ENCODE peak calls at places on chromosomes 16 and 17, in eight cellular contexts. Q, Y, V, U, G, E, B and A are unnamed samples.
A peak's percentile ranks its signal among the peaks of the same experiment; 100 is the strongest.

GRCh38 chr16:49688298-49688697 is 167.6 kb downstream of the ZNF423 start:
- DNase-seq in Q (no peak), Y (no peak), G (no peak), U (no peak), B (no peak), V (no peak), E (no peak), A (no peak)

GRCh38 chr17:48441231-48441711 is 11.3 kb upstream of the SKAP1 start:
- DNase-seq in Q (peak; percentile 69), B (no peak), V (no peak), U (peak; percentile 98), Y (no peak), E (no peak), G (no peak), A (no peak)

GRCh38 chr16:88194397-88195020 is 188.2 kb upstream of the ZNF469 start:
- DNase-seq in E (peak; percentile 85), B (no peak), Y (no peak), G (peak; percentile 39), V (no peak), U (peak; percentile 58), Q (no peak), A (no peak)

GRCh38 chr16:3144331-3144881 is 9.6 kb downstream of the ZNF213 start:
- DNase-seq in E (no peak), Y (no peak), V (no peak), Q (no peak), B (no peak), U (no peak), G (no peak), A (no peak)

GRCh38 chr17:48134912-48135480 is 27.4 kb downstream of the SNX11 start:
- DNase-seq in G (no peak), Q (peak; percentile 10), B (no peak), U (peak; percentile 47), Y (no peak), V (no peak), E (no peak), A (no peak)

GRCh38 chr16:83806036-83806435 is 1.7 kb upstream of the HSBP1 start:
- DNase-seq in V (no peak), E (no peak), Y (no peak), Q (peak; percentile 65), G (no peak), U (peak; percentile 75), B (no peak), A (no peak)

GRCh38 chr16:72837846-72838661 is 209.9 kb downstream of the ZFHX3 start:
- DNase-seq in E (no peak), Q (no peak), U (no peak), Y (no peak), V (no peak), G (no peak), B (no peak), A (no peak)

GRCh38 chr17:1744551-1745512 is 2.2 kb downstream of the SERPINF2 start:
- DNase-seq in E (no peak), Q (no peak), V (no peak), B (no peak), G (no peak), Y (no peak), U (no peak), A (no peak)

GRCh38 chr16:28596840-28597691 is at the start of gene SULT1A2:
- DNase-seq in Q (no peak), Y (no peak), E (no peak), U (no peak), V (peak; percentile 53), B (no peak), G (no peak), A (no peak)

GRCh38 chr16:54437921-54438320 is 151.3 kb upstream of the IRX3 start:
- DNase-seq in Q (no peak), U (no peak), Y (no peak), V (no peak), E (no peak), G (no peak), B (no peak), A (no peak)

GRCh38 chr17:67421869-67422273 is 44.8 kb downstream of the PITPNC1 start:
- DNase-seq in Y (no peak), Q (no peak), E (no peak), B (no peak), G (no peak), U (no peak), V (peak; percentile 97), A (peak; percentile 27)

GRCh38 chr17:59765038-59765437 is 57.6 kb downstream of the VMP1 start:
- DNase-seq in B (no peak), Y (no peak), Q (no peak), G (no peak), U (no peak), E (no peak), V (no peak), A (no peak)

GRCh38 chr16:63702981-63703590 is 1418.8 kb downstream of the CDH11 start:
- DNase-seq in G (no peak), Q (no peak), B (no peak), V (peak; percentile 25), U (no peak), Y (no peak), E (peak; percentile 27), A (no peak)

GRCh38 chr17:8837438-8838075 is 29.9 kb downstream of the PIK3R6 start:
- DNase-seq in B (no peak), Y (no peak), V (no peak), E (no peak), U (no peak), G (no peak), Q (no peak), A (no peak)

GRCh38 chr16:66194866-66195265 is 171.6 kb upstream of the CDH5 start:
- DNase-seq in G (no peak), U (no peak), E (no peak), Q (no peak), V (no peak), Y (no peak), B (no peak), A (no peak)

GRCh38 chr16:86285938-86286921 is 224.1 kb upstream of the FOXF1 start:
- DNase-seq in G (no peak), U (no peak), Y (no peak), B (no peak), Q (no peak), V (no peak), E (no peak), A (no peak)

GRCh38 chr16:12225816-12226480 is 249.4 kb downstream of the SNX29 start:
- DNase-seq in U (no peak), V (no peak), E (no peak), Q (no peak), B (no peak), G (no peak), Y (no peak), A (peak; percentile 22)

GRCh38 chr16:79792952-79793351 is 192.4 kb upstream of the MAF start:
- DNase-seq in V (no peak), Q (no peak), U (no peak), G (no peak), E (no peak), B (no peak), Y (no peak), A (no peak)

GRCh38 chr16:60271382-60272180 is 1537.5 kb upstream of the GOT2 start:
- DNase-seq in E (no peak), G (no peak), Q (no peak), Y (no peak), U (no peak), V (no peak), B (no peak), A (no peak)

GRCh38 chr17:81794509-81794908 is 9.4 kb upstream of the GCGR start:
- DNase-seq in Q (no peak), U (no peak), B (no peak), Y (no peak), V (peak; percentile 67), G (no peak), E (no peak), A (no peak)

GRCh38 chr16:49859139-49859947 is 3.4 kb upstream of the ZNF423 start:
- DNase-seq in Q (no peak), E (no peak), B (no peak), U (peak; percentile 2), G (no peak), V (no peak), Y (no peak), A (no peak)

GRCh38 chr16:3641801-3642396 is 12.6 kb upstream of the DNASE1 start:
- DNase-seq in B (no peak), G (no peak), Q (no peak), E (no peak), U (no peak), V (no peak), Y (no peak), A (no peak)

GRCh38 chr17:74259667-74260524 is 14.1 kb upstream of the DNAI2 start:
- DNase-seq in B (no peak), Y (no peak), E (no peak), V (peak; percentile 18), Q (no peak), G (no peak), U (no peak), A (no peak)

GRCh38 chr17:68835061-68835460 is 120.1 kb downstream of the ABCA8 start:
- DNase-seq in V (no peak), Q (no peak), G (no peak), E (no peak), B (no peak), U (no peak), Y (no peak), A (no peak)

GRCh38 chr17:64527914-64528313 is 21.1 kb downstream of the CEP95 start:
- DNase-seq in V (no peak), E (no peak), U (no peak), Y (no peak), G (no peak), Q (no peak), B (no peak), A (no peak)

GRCh38 chr16:74868501-74868900 is 93.9 kb upstream of the FA2H start:
- DNase-seq in U (no peak), V (no peak), Q (no peak), E (no peak), Y (no peak), B (no peak), G (no peak), A (no peak)